ENCODE peak calls at places on chromosomes 1 and 21, in four cellular contexts. S is MM.1S, U is fibroblast of mammary gland, X is sigmoid colon. G is an unnamed sample.

GRCh38 chr21:21039624-21040023 is 41.4 kb downstream of the NCAM2 start:
- DNase-seq in S (no peak), X (no peak), U (no peak), G (no peak)

GRCh38 chr1:39332291-39332690 is 127.8 kb downstream of the MACF1 start:
- DNase-seq in S (no peak), U (peak), X (no peak), G (no peak)

GRCh38 chr1:152440635-152441471 is 26.8 kb upstream of the CRNN start:
- DNase-seq in U (peak), X (peak), S (peak), G (peak)

GRCh38 chr1:89724369-89725015 is 91.6 kb downstream of the LRRC8C start:
- DNase-seq in S (no peak), U (peak), X (no peak), G (peak)

GRCh38 chr1:157566484-157567300 is 14.4 kb upstream of the FCRL5 start:
- DNase-seq in X (no peak), U (no peak), S (no peak), G (no peak)

GRCh38 chr1:236774926-236775325 is 20.2 kb upstream of the MTR start:
- DNase-seq in S (no peak), U (peak), X (no peak), G (no peak)

GRCh38 chr1:55490556-55490955 is 275.4 kb upstream of the USP24 start:
- DNase-seq in S (no peak), U (peak), X (no peak), G (no peak)

GRCh38 chr1:111842411-111842810 is 86.7 kb downstream of the DDX20 start:
- DNase-seq in X (no peak), S (no peak), U (no peak), G (no peak)

GRCh38 chr1:156571261-156571958 is 955 bp downstream of the IQGAP3 start:
- DNase-seq in S (no peak), X (peak), U (peak), G (no peak)

GRCh38 chr1:44293761-44294315 is 61.2 kb downstream of the ERI3 start:
- DNase-seq in S (no peak), U (no peak), X (peak), G (no peak)

GRCh38 chr21:38351961-38352521 is 95.2 kb downstream of the KCNJ15 start:
- DNase-seq in X (no peak), U (peak), S (no peak), G (no peak)

GRCh38 chr1:8560611-8561544 is 243.0 kb downstream of the SLC45A1 start:
- DNase-seq in U (peak), X (no peak), S (peak), G (no peak)

GRCh38 chr1:118894836-118895235 is 93.3 kb downstream of the TBX15 start:
- DNase-seq in U (no peak), S (no peak), X (no peak), G (no peak)

GRCh38 chr21:37157938-37158337 is 84.9 kb downstream of the TTC3 start:
- DNase-seq in X (no peak), U (no peak), S (no peak), G (no peak)

GRCh38 chr1:178501705-178502329 is 5.1 kb upstream of the CLEC20A start:
- DNase-seq in S (peak), X (peak), U (peak), G (peak)

GRCh38 chr1:20448626-20449215 is 37.3 kb downstream of the CAMK2N1 start:
- DNase-seq in U (no peak), X (no peak), S (no peak), G (no peak)

GRCh38 chr1:72648465-72648864 is 366.1 kb upstream of the NEGR1 start:
- DNase-seq in X (peak), S (no peak), U (no peak), G (no peak)

GRCh38 chr1:30035522-30036228 is 687.7 kb downstream of the MATN1 start:
- DNase-seq in U (no peak), S (no peak), X (no peak), G (no peak)

GRCh38 chr1:30807318-30808066 is 49.9 kb upstream of the LAPTM5 start:
- DNase-seq in X (no peak), S (no peak), U (peak), G (peak)

GRCh38 chr1:246725191-246725590 is 982 bp downstream of the SCCPDH start:
- DNase-seq in X (no peak), S (no peak), U (no peak), G (no peak)

GRCh38 chr1:45216200-45216541 is 9.8 kb upstream of the ZSWIM5 start:
- DNase-seq in X (no peak), S (no peak), U (no peak), G (no peak)

GRCh38 chr1:203046984-203047630 is 20.8 kb downstream of the PPFIA4 start:
- DNase-seq in X (no peak), S (no peak), U (peak), G (no peak)

GRCh38 chr1:158666037-158666436 is 20.5 kb downstream of the SPTA1 start:
- DNase-seq in U (no peak), S (no peak), X (no peak), G (no peak)

GRCh38 chr1:10888791-10889627 is 92.6 kb upstream of the CASZ1 start:
- DNase-seq in S (no peak), X (no peak), U (no peak), G (no peak)

GRCh38 chr1:29196863-29197589 is 15.3 kb upstream of the SRSF4 start:
- DNase-seq in S (no peak), X (peak), U (peak), G (no peak)

GRCh38 chr1:98733782-98734112 is 72.2 kb downstream of the SNX7 start:
- DNase-seq in X (no peak), S (no peak), U (peak), G (no peak)

GRCh38 chr1:19374402-19374801 is 62.3 kb downstream of the SLC66A1 start:
- DNase-seq in S (no peak), X (no peak), U (no peak), G (no peak)

GRCh38 chr1:92701147-92701546 is 83.8 kb downstream of the EVI5 start:
- DNase-seq in X (no peak), S (no peak), U (peak), G (no peak)

DNA sequence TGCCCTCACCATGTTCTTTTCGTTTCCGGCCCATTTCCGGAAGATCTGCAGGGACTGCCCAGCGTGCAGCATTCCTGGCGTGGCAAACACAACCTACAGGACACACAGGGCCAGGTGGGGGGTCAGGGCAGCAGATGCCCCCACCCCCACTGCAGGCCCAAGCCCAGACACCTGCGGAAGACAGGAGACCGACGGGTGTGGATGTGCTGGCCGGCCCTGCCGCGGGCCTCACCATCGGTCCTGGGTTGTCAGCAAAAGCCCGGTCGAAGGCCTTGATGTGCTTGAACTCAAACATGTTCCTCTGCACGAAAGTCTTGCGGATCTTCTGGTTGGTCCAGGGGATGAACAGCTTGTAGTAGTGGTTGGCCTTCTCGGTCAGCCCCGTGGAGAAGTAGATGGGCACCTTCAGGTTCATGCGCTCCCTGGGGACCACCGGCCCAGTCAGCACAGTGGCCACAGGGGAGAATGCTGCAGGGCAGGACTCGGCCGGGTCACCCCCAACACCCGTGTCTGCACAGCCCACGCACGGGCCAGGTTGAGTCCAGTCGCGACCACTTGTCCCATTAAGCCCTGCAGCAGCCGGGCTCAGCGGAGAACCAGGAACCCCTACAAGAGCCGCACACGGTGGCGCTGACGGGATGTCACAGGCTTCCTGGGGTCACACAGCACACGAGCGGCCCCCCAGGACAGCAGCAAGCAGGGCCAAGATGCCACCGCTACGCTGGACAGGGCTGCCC is 5.3 kb downstream of the PUSL1 start:
- DNase-seq in S (no peak), U (no peak), X (no peak), G (no peak)
- TF ChIP-seq CTCF in S (no peak), U (no peak), X (no peak), G (no peak)

DNA sequence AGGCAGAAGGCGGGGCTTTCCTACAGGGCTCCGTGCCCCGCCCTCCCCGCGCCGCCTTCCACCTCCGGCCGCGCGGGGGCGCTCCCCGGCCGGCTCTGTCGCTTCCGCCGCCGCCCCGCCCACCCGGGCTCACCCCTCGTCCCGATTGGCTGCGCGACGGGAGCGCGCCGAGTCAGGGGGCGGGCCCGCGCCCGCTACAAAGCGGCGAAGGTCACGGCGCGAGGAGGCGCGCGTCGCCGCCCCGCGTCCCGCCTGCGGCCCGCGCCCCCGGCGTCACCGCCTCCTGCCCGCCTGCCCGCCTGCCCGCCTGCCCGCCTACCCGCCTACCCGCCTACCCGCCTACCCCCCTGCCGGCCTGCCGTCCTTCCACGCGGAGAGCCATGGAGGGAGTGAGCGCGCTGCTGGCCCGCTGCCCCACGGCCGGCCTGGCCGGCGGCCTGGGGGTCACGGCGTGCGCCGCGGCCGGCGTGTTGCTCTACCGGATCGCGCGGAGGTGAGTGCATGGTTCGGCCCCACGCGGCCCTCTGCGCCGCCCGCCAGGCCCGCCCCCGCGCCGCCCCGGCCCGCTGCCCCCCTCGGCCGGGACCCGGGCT is at the start of gene TMEM201:
- DNase-seq in X (peak), S (peak), U (peak), G (peak)
- TF ChIP-seq CTCF in X (no peak), S (peak), U (no peak), G (no peak)

DNA sequence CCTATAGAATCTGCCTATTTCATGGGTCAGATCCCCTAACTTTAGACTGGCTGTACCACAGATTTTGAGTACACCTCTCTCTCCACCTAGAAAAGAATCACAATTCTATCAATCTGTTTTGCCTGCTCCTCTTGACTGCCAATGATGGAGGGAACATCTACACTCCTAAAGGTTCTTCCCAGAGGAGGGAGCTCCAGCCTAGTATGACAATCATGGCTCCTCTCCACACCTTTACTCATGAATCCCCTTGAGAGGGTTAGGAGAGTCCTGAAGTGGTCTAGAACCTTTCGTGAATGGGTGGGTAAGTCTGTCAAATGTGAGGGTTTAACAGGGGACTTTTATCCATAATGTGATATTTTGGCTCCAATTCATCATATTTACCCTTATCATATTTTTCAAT is 48.0 kb downstream of the DNAI4 start:
- DNase-seq in U (no peak), S (no peak), X (no peak), G (no peak)
- TF ChIP-seq CTCF in U (no peak), S (no peak), X (no peak), G (no peak)

GRCh38 chr1:15704526-15705183 is 20.5 kb downstream of the PLEKHM2 start:
- DNase-seq in X (no peak), U (peak), S (no peak), G (no peak)

GRCh38 chr1:15703562-15703961 is 19.4 kb downstream of the PLEKHM2 start:
- DNase-seq in S (no peak), X (peak), U (peak), G (no peak)

GRCh38 chr1:15705184-15705566 is 21.1 kb downstream of the PLEKHM2 start:
- DNase-seq in X (no peak), S (no peak), U (no peak), G (no peak)

GRCh38 chr1:15701784-15702183 is 17.7 kb downstream of the PLEKHM2 start:
- DNase-seq in U (no peak), X (no peak), S (no peak), G (no peak)

GRCh38 chr1:15702722-15703550 is 18.8 kb downstream of the PLEKHM2 start:
- DNase-seq in S (no peak), U (peak), X (no peak), G (no peak)
- TF ChIP-seq CTCF in S (no peak), U (peak), X (no peak), G (no peak)